ENCODE peak calls at places on chromosomes 4 and X, in four cellular contexts. One of them, this sample, is unnamed.

GRCh38 chrX:70592091-70592490 is 147.5 kb downstream of the DLG3 start:
- DNase-seq in HEK293T: no peak
- DNase-seq in HepG2: no peak
- DNase-seq in K562: no peak
- DNase-seq in this sample: no peak

GRCh38 chr4:139568206-139568969 is 12.4 kb upstream of the SETD7 start:
- DNase-seq in HEK293T: no peak
- DNase-seq in HepG2: no peak
- DNase-seq in K562: no peak
- DNase-seq in this sample: no peak

GRCh38 chr4:125735107-125735506 is 420.4 kb downstream of the FAT4 start:
- DNase-seq in HEK293T: no peak
- DNase-seq in HepG2: peak; percentile 33
- DNase-seq in K562: no peak
- DNase-seq in this sample: no peak

GRCh38 chr4:2827874-2828751 is 15.5 kb upstream of the ADD1 start:
- DNase-seq in HEK293T: no peak
- DNase-seq in HepG2: no peak
- DNase-seq in K562: no peak
- DNase-seq in this sample: no peak

GRCh38 chr4:121168865-121169281 is 4.8 kb upstream of the TNIP3 start:
- DNase-seq in HEK293T: no peak
- DNase-seq in HepG2: no peak
- DNase-seq in K562: no peak
- DNase-seq in this sample: peak; percentile 71

GRCh38 chr4:108683479-108683878 is 33.1 kb downstream of the OSTC start:
- DNase-seq in HEK293T: peak; percentile 25
- DNase-seq in HepG2: peak; percentile 15
- DNase-seq in K562: no peak
- DNase-seq in this sample: no peak

GRCh38 chrX:40007746-40008705 is 89.7 kb downstream of the BCOR start:
- DNase-seq in HEK293T: no peak
- DNase-seq in HepG2: no peak
- DNase-seq in K562: no peak
- DNase-seq in this sample: no peak

GRCh38 chr4:10762541-10762940 is 78.0 kb upstream of the CLNK start:
- DNase-seq in HEK293T: no peak
- DNase-seq in HepG2: no peak
- DNase-seq in K562: no peak
- DNase-seq in this sample: no peak

GRCh38 chrX:32948130-32948529 is 263.2 kb downstream of the DMD start:
- DNase-seq in HEK293T: no peak
- DNase-seq in HepG2: no peak
- DNase-seq in K562: no peak
- DNase-seq in this sample: no peak

GRCh38 chr4:126209117-126209516 is 894.4 kb downstream of the FAT4 start:
- DNase-seq in HEK293T: no peak
- DNase-seq in HepG2: no peak
- DNase-seq in K562: no peak
- DNase-seq in this sample: no peak

GRCh38 chr4:124783847-124784246 is 71.3 kb upstream of the ANKRD50 start:
- DNase-seq in HEK293T: no peak
- DNase-seq in HepG2: no peak
- DNase-seq in K562: no peak
- DNase-seq in this sample: no peak

GRCh38 chrX:39532761-39533160 is 565.0 kb downstream of the BCOR start:
- DNase-seq in HEK293T: no peak
- DNase-seq in HepG2: no peak
- DNase-seq in K562: no peak
- DNase-seq in this sample: no peak

GRCh38 chr4:152996101-152996500 is 60.0 kb downstream of the FHDC1 start:
- DNase-seq in HEK293T: no peak
- DNase-seq in HepG2: no peak
- DNase-seq in K562: no peak
- DNase-seq in this sample: no peak

GRCh38 chr4:142983612-142984011 is 137.5 kb upstream of the INPP4B start:
- DNase-seq in HEK293T: no peak
- DNase-seq in HepG2: no peak
- DNase-seq in K562: no peak
- DNase-seq in this sample: no peak

GRCh38 chr4:140252742-140253555 is 99.0 kb upstream of the MAML3 start:
- DNase-seq in HEK293T: peak; percentile 91
- DNase-seq in HepG2: no peak
- DNase-seq in K562: peak; percentile 73
- DNase-seq in this sample: no peak

GRCh38 chr4:26311633-26312032 is 9.2 kb upstream of the RBPJ start:
- DNase-seq in HEK293T: no peak
- DNase-seq in HepG2: no peak
- DNase-seq in K562: no peak
- DNase-seq in this sample: no peak

GRCh38 chr4:154332681-154333421 is 158.7 kb downstream of the DCHS2 start:
- DNase-seq in HEK293T: no peak
- DNase-seq in HepG2: no peak
- DNase-seq in K562: no peak
- DNase-seq in this sample: peak; percentile 11

GRCh38 chrX:103063191-103063845 is 653 bp downstream of the BEX1 start:
- DNase-seq in HEK293T: no peak
- DNase-seq in HepG2: peak; percentile 9
- DNase-seq in K562: peak; percentile 14
- DNase-seq in this sample: no peak

GRCh38 chrX:16573781-16574180 is 76.2 kb upstream of the S100G start:
- DNase-seq in HEK293T: no peak
- DNase-seq in HepG2: no peak
- DNase-seq in K562: no peak
- DNase-seq in this sample: no peak

GRCh38 chrX:104270916-104271512 is 16.3 kb upstream of the ESX1 start:
- DNase-seq in HEK293T: peak; percentile 75
- DNase-seq in HepG2: peak; percentile 1
- DNase-seq in K562: peak; percentile 9
- DNase-seq in this sample: no peak

GRCh38 chr4:1417522-1418390 is 11.5 kb upstream of the NKX1-1 start:
- DNase-seq in HEK293T: no peak
- DNase-seq in HepG2: peak; percentile 29
- DNase-seq in K562: no peak
- DNase-seq in this sample: no peak

GRCh38 chrX:24659106-24659505 is 12.0 kb upstream of the PCYT1B start:
- DNase-seq in HEK293T: no peak
- DNase-seq in HepG2: no peak
- DNase-seq in K562: no peak
- DNase-seq in this sample: no peak

GRCh38 chrX:136546369-136546768 is 14.4 kb downstream of the VGLL1 start:
- DNase-seq in HEK293T: no peak
- DNase-seq in HepG2: no peak
- DNase-seq in K562: no peak
- DNase-seq in this sample: no peak

GRCh38 chrX:97126020-97126419 is 242.3 kb downstream of the RPA4 start:
- DNase-seq in HEK293T: no peak
- DNase-seq in HepG2: no peak
- DNase-seq in K562: no peak
- DNase-seq in this sample: no peak

GRCh38 chrX:9656277-9656676 is 109.4 kb downstream of the GPR143 start:
- DNase-seq in HEK293T: no peak
- DNase-seq in HepG2: peak; percentile 57
- DNase-seq in K562: no peak
- DNase-seq in this sample: no peak

GRCh38 chr4:176191974-176192373 is 3.4 kb downstream of the SPATA4 start:
- DNase-seq in HEK293T: no peak
- DNase-seq in HepG2: no peak
- DNase-seq in K562: no peak
- DNase-seq in this sample: no peak

GRCh38 chr4:176195184-176195978 is at the start of gene SPATA4:
- DNase-seq in HEK293T: peak; percentile 93
- DNase-seq in HepG2: peak; percentile 65
- DNase-seq in K562: peak; percentile 94
- DNase-seq in this sample: peak; percentile 84

GRCh38 chr4:176193126-176193525 is 2.3 kb downstream of the SPATA4 start:
- DNase-seq in HEK293T: no peak
- DNase-seq in HepG2: no peak
- DNase-seq in K562: no peak
- DNase-seq in this sample: no peak

GRCh38 chr4:176189891-176190795 is 5.2 kb downstream of the SPATA4 start:
- DNase-seq in HEK293T: no peak
- DNase-seq in HepG2: no peak
- DNase-seq in K562: no peak
- DNase-seq in this sample: no peak

GRCh38 chr4:176193898-176194297 is 1.5 kb downstream of the SPATA4 start:
- DNase-seq in HEK293T: no peak
- DNase-seq in HepG2: no peak
- DNase-seq in K562: no peak
- DNase-seq in this sample: no peak
- TF ChIP-seq TARDBP in HEK293T: no peak
- TF ChIP-seq TARDBP in HepG2: no peak
- TF ChIP-seq TARDBP in K562: no peak
- TF ChIP-seq TARDBP in this sample: no peak

GRCh38 chrX:8042304-8042703 is 115.1 kb upstream of the PNPLA4 start:
- DNase-seq in HEK293T: no peak
- DNase-seq in HepG2: peak; percentile 6
- DNase-seq in K562: peak; percentile 3
- DNase-seq in this sample: no peak
- TF ChIP-seq TARDBP in HEK293T: no peak
- TF ChIP-seq TARDBP in HepG2: no peak
- TF ChIP-seq TARDBP in K562: no peak
- TF ChIP-seq TARDBP in this sample: no peak

GRCh38 chr4:38275331-38275821 is 315.2 kb downstream of the PTTG2 start:
- DNase-seq in HEK293T: no peak
- DNase-seq in HepG2: peak; percentile 4
- DNase-seq in K562: no peak
- DNase-seq in this sample: no peak
- TF ChIP-seq TARDBP in HEK293T: no peak
- TF ChIP-seq TARDBP in HepG2: no peak
- TF ChIP-seq TARDBP in K562: no peak
- TF ChIP-seq TARDBP in this sample: no peak

DNA sequence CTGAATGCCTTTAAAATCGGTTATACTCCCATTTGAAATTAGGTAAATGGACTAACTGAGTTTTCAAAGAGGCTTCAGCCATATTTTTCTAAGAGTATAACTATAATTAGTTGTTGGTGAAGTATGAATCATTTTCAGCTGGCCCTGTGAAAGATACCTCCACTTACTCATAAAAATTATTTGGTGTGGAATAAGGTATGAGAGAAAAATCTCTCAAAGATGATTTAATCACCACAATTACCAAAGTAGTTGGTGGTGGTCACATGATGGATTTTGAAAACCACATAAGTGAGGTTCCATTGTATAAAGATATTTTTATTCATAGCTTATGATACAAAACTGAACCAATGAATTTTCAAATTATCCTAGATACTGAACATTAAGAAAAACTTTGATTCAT is 9.0 kb upstream of the KLHL2 start:
- DNase-seq in HEK293T: no peak
- DNase-seq in HepG2: no peak
- DNase-seq in K562: no peak
- DNase-seq in this sample: no peak
- TF ChIP-seq TARDBP in HEK293T: no peak
- TF ChIP-seq TARDBP in HepG2: no peak
- TF ChIP-seq TARDBP in K562: no peak
- TF ChIP-seq TARDBP in this sample: no peak

GRCh38 chrX:30219372-30219771 is 4.0 kb downstream of the MAGEB2 start:
- DNase-seq in HEK293T: no peak
- DNase-seq in HepG2: no peak
- DNase-seq in K562: no peak
- DNase-seq in this sample: no peak
- TF ChIP-seq TARDBP in HEK293T: no peak
- TF ChIP-seq TARDBP in HepG2: no peak
- TF ChIP-seq TARDBP in K562: no peak
- TF ChIP-seq TARDBP in this sample: no peak

GRCh38 chr4:52783069-52783468 is 31.8 kb upstream of the ERVMER34-1 start:
- DNase-seq in HEK293T: no peak
- DNase-seq in HepG2: no peak
- DNase-seq in K562: no peak
- DNase-seq in this sample: no peak

GRCh38 chr4:52780627-52781354 is 29.6 kb upstream of the ERVMER34-1 start:
- DNase-seq in HEK293T: peak; percentile 27
- DNase-seq in HepG2: no peak
- DNase-seq in K562: peak; percentile 49
- DNase-seq in this sample: no peak

DNA sequence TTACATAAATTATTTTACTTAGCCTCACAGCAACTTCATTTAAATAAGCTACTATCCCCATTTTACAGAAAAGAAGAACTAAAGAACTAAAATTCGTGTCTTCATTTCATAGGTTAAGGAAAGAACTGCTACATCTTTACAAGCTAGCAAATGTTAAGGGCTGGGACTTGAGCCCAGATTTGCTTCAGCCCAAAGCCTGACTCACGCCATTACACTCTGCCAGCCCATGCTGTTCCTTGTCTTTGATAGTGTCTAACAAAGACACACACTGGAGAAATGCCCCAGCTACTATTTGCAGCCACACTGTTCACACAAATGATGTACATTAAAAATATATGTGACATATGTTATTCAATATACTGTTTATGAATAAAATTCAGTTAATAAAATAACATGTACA is 29.0 kb upstream of the ERVMER34-1 start:
- DNase-seq in HEK293T: no peak
- DNase-seq in HepG2: no peak
- DNase-seq in K562: no peak
- DNase-seq in this sample: no peak
- TF ChIP-seq TARDBP in HEK293T: no peak
- TF ChIP-seq TARDBP in HepG2: no peak
- TF ChIP-seq TARDBP in K562: no peak
- TF ChIP-seq TARDBP in this sample: no peak

DNA sequence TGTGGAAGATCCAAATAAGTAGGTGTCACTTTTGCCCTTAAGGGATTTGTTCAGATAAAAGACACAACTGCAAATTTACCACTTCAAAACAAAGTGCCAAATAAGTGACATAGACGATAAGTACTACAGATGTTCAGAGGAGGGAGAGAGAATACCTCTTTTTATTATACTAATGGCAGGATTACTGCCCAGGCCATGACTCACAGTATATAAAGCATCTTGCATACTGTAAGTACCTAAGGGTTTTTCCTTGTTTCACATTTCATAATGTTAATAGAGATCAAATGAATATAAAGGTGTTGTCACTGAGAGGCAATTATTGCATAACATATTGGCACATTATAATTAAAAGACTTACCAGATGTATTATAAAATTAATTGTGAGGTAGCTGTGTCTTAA is 46.4 kb downstream of the PTPN13 start:
- DNase-seq in HEK293T: no peak
- DNase-seq in HepG2: no peak
- DNase-seq in K562: no peak
- DNase-seq in this sample: no peak
- TF ChIP-seq TARDBP in HEK293T: no peak
- TF ChIP-seq TARDBP in HepG2: no peak
- TF ChIP-seq TARDBP in K562: no peak
- TF ChIP-seq TARDBP in this sample: no peak

DNA sequence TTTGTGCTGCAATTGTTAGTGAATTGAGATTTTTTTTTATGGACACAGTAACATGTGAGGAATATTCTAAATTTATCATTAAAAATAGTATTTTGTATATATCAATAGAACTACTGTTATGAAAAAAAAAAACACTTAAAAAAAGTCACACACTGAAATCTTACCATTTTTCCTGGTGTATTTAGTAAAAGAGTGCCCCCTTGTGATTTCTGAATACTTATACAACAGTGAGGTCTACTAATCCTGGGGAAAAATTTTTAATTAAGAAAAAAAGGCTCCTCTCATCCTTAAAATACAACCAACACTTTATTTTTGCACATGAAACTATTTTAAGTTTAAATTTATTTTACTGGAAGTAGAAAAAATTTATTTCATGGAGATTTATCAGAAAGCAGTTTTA is 56.4 kb upstream of the SPOCK3 start:
- DNase-seq in HEK293T: no peak
- DNase-seq in HepG2: no peak
- DNase-seq in K562: no peak
- DNase-seq in this sample: no peak
- TF ChIP-seq TARDBP in HEK293T: no peak
- TF ChIP-seq TARDBP in HepG2: no peak
- TF ChIP-seq TARDBP in K562: no peak
- TF ChIP-seq TARDBP in this sample: no peak